ENCODE peak calls at places on chromosomes 16 and 17, in four cellular contexts. One of them, this sample, is unnamed. For H3K4me1, the result is how much of the 10 kb centered on the place peaks cover.

GRCh38 chr16:61897657-61898056 is 138.6 kb downstream of the CDH8 start:
- DNase-seq in suprapubic skin: no peak
- DNase-seq in IMR-90: no peak
- DNase-seq in body of pancreas: no peak
- DNase-seq in this sample: no peak

GRCh38 chr17:65967372-65967771 is 224.6 kb downstream of the CEP112 start:
- DNase-seq in suprapubic skin: no peak
- DNase-seq in IMR-90: no peak
- DNase-seq in body of pancreas: no peak
- DNase-seq in this sample: no peak

GRCh38 chr17:13601317-13601775 is 383 bp downstream of the HS3ST3A1 start:
- DNase-seq in suprapubic skin: no peak
- DNase-seq in IMR-90: no peak
- DNase-seq in body of pancreas: no peak
- DNase-seq in this sample: no peak

GRCh38 chr17:44733753-44734152 is 25.0 kb upstream of the ADAM11 start:
- DNase-seq in body of pancreas: no peak
- DNase-seq in suprapubic skin: no peak
- DNase-seq in IMR-90: no peak
- DNase-seq in this sample: no peak

GRCh38 chr17:57927048-57927723 is 28.0 kb downstream of the CUEDC1 start:
- DNase-seq in IMR-90: peak
- DNase-seq in suprapubic skin: no peak
- DNase-seq in body of pancreas: no peak
- DNase-seq in this sample: no peak

GRCh38 chr17:81691196-81691595 is 7.4 kb downstream of the HGS start:
- DNase-seq in body of pancreas: no peak
- DNase-seq in suprapubic skin: no peak
- DNase-seq in IMR-90: no peak
- DNase-seq in this sample: no peak

GRCh38 chr16:86549076-86549892 is 5.8 kb downstream of the MTHFSD start:
- DNase-seq in body of pancreas: no peak
- DNase-seq in IMR-90: no peak
- DNase-seq in suprapubic skin: no peak
- DNase-seq in this sample: no peak

GRCh38 chr17:46771601-46772012 is 46.9 kb downstream of the WNT3 start:
- DNase-seq in suprapubic skin: no peak
- DNase-seq in IMR-90: no peak
- DNase-seq in body of pancreas: peak
- DNase-seq in this sample: no peak

GRCh38 chr17:29197516-29198272 is 17.5 kb upstream of the MYO18A start:
- DNase-seq in IMR-90: no peak
- DNase-seq in suprapubic skin: no peak
- DNase-seq in body of pancreas: peak
- DNase-seq in this sample: no peak

GRCh38 chr16:66107661-66108060 is 258.8 kb upstream of the CDH5 start:
- DNase-seq in suprapubic skin: no peak
- DNase-seq in IMR-90: peak
- DNase-seq in body of pancreas: no peak
- DNase-seq in this sample: no peak

DNA sequence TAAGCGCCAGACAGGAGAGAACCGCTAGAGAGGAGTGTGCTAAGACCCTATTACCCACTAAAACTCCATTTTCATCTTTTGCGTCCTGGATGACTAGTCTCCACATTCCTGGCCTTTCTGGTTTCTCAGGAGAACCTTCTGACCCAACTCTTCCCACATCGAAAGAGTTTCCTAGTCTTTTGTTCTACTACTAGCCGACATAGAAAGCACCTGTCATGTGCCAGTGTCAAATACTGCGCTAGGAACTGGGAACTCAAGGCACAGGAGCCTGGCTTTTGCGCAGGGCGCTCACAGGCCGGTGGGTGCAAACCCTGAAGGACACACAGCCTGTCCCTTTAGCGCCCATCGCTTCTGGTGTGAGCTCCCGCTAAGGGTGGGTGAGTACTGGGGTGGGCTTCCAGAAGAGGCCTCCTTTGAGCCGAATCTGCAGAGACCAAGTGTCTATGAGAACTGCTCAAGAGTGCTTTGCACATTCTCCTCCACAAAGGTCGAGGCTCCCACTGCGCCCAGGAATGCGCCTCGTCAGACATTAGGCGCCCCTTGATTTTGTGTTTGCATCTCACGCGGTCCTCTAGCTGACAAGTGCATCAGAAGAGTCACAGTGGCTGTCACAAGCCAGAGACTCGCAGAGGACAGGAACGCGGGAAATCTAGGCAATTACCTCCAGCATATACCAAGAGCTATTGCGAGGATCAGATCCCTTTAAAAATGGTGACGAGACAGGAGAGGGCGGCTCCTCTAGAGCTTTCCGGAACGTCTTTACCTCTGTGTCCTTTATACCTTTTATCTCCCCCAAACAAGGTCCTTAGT is 2.0 kb upstream of the PSMB3 start:
- DNase-seq in IMR-90: peak
- DNase-seq in body of pancreas: no peak
- DNase-seq in suprapubic skin: no peak
- DNase-seq in this sample: no peak
- H3K27ac ChIP-seq in IMR-90: no peak
- H3K27ac ChIP-seq in body of pancreas: peak
- H3K27ac ChIP-seq in suprapubic skin: peak
- H3K27ac ChIP-seq in this sample: peak

GRCh38 chr16:20410153-20410723 is 904 bp downstream of the ACSM5 start:
- DNase-seq in body of pancreas: no peak
- DNase-seq in suprapubic skin: no peak
- DNase-seq in IMR-90: no peak
- DNase-seq in this sample: no peak

GRCh38 chr16:20415541-20415940 is 6.2 kb downstream of the ACSM5 start:
- DNase-seq in IMR-90: no peak
- DNase-seq in body of pancreas: no peak
- DNase-seq in suprapubic skin: no peak
- DNase-seq in this sample: no peak

GRCh38 chr16:20411055-20411454 is 1.7 kb downstream of the ACSM5 start:
- DNase-seq in IMR-90: no peak
- DNase-seq in body of pancreas: no peak
- DNase-seq in suprapubic skin: no peak
- DNase-seq in this sample: no peak

GRCh38 chr16:20404637-20405036 is at the start of gene PDILT:
- DNase-seq in suprapubic skin: no peak
- DNase-seq in IMR-90: no peak
- DNase-seq in body of pancreas: no peak
- DNase-seq in this sample: no peak

DNA sequence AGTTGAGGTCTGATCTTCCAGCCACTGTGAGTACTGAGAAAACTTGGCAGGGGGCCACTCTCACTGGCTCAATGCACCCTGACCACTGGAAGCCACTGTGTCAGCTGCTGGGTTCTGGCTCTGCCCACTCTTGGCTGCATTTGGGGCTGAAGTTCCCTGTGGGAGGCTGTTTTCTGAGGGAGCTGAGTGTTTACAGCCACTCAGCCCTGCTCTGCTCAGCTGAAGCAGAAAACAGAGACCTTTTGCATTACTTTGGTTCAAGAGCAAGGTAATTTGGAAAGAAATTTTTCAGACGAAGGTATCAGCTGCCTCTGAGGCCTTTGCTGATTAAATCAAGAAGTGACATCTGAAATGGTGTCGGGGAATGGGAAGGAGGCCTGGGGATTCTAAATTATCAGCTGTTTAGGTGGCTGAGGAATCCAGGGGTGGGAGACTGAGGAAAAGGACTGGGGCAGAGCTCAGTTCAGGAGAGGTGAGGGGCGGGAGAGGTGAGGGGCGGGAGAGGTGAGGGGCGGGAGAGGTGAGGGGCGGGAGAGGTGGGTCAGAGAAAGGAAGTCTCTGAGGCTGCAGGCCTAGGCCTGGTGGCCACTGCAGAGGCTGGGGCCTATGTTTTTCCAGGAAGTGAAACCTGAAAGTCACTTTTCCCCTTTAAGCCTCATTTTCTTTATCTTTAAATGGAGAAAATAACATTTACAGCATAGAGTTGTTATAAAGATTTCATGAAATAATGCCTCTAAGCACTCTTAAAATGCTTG is at the start of gene ACSM5:
- DNase-seq in body of pancreas: peak
- DNase-seq in IMR-90: no peak
- DNase-seq in suprapubic skin: no peak
- DNase-seq in this sample: peak
- TF ChIP-seq POLR2A in body of pancreas: no peak
- TF ChIP-seq POLR2A in IMR-90: no peak
- TF ChIP-seq POLR2A in suprapubic skin: no peak
- TF ChIP-seq POLR2A in this sample: no peak

GRCh38 chr16:19116711-19117449 is 3.1 kb downstream of the ITPRIPL2 start:
- DNase-seq in body of pancreas: no peak
- DNase-seq in suprapubic skin: no peak
- DNase-seq in IMR-90: peak
- DNase-seq in this sample: peak

GRCh38 chr16:19113577-19114358 is at the start of gene ITPRIPL2:
- DNase-seq in IMR-90: peak
- DNase-seq in suprapubic skin: peak
- DNase-seq in body of pancreas: peak
- DNase-seq in this sample: peak

GRCh38 chr16:19118938-19119431 is 5.2 kb downstream of the ITPRIPL2 start:
- DNase-seq in IMR-90: peak
- DNase-seq in suprapubic skin: no peak
- DNase-seq in body of pancreas: no peak
- DNase-seq in this sample: peak

GRCh38 chr16:19114359-19115147 is 789 bp downstream of the ITPRIPL2 start:
- DNase-seq in suprapubic skin: peak
- DNase-seq in body of pancreas: peak
- DNase-seq in IMR-90: peak
- DNase-seq in this sample: peak

DNA sequence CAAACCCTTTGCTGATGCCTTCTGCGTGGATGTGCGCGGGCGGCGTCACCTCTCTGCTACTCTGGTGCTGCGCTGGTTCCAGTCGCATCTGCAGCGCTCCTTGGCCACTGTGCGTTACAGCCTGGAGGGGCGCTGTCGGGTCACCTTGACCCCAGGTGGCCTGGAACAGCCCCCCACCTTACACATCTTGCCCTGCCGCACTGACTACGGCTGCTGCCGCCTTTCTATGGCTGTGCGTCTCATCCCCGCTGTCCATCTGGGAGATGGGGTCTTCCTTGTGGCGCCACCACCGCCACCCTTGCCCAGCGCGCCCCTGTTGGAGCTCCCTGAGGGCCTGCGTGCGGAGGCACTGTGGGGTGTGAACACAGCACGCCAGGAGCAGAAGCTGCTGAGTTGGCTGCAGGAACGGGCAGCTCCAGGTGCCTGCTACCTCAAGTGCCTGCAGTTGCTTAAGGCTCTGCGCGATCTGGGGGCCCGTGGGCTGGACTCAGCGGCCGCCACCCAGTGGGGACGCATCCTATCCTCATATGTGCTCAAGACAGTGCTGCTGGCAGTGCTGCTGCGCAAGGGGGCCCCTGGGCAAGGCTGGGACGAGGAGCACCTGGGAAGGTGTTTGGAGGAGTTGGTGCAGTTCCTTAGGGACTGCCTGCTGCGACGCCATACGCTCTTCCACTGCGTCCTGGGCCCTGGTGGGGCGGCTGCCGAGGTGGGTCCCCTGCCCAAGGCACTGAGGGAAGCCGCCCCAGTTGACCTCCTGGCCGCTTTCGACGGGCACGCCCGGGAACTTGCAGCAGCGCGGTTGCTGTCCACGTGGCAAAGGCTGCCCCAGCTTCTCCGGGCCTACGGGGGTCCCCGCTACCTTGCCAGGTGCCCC is 1.6 kb downstream of the ITPRIPL2 start:
- DNase-seq in body of pancreas: no peak
- DNase-seq in suprapubic skin: no peak
- DNase-seq in IMR-90: no peak
- DNase-seq in this sample: no peak
- H3K4me1 ChIP-seq in body of pancreas: half or more
- H3K4me1 ChIP-seq in suprapubic skin: half or more
- H3K4me1 ChIP-seq in IMR-90: under half
- H3K4me1 ChIP-seq in this sample: half or more

GRCh38 chr17:42670199-42670924 is 6.4 kb downstream of the PLEKHH3 start:
- DNase-seq in body of pancreas: no peak
- DNase-seq in IMR-90: no peak
- DNase-seq in suprapubic skin: no peak
- DNase-seq in this sample: no peak

GRCh38 chr17:42673266-42673884 is 3.4 kb downstream of the PLEKHH3 start:
- DNase-seq in body of pancreas: no peak
- DNase-seq in suprapubic skin: no peak
- DNase-seq in IMR-90: no peak
- DNase-seq in this sample: peak

GRCh38 chr17:42673885-42674754 is 2.7 kb downstream of the PLEKHH3 start:
- DNase-seq in suprapubic skin: no peak
- DNase-seq in body of pancreas: no peak
- DNase-seq in IMR-90: peak
- DNase-seq in this sample: peak

GRCh38 chr17:42670925-42671657 is 5.7 kb downstream of the PLEKHH3 start:
- DNase-seq in suprapubic skin: no peak
- DNase-seq in body of pancreas: no peak
- DNase-seq in IMR-90: no peak
- DNase-seq in this sample: no peak

GRCh38 chr17:42672038-42672437 is 4.8 kb downstream of the PLEKHH3 start:
- DNase-seq in suprapubic skin: no peak
- DNase-seq in body of pancreas: no peak
- DNase-seq in IMR-90: no peak
- DNase-seq in this sample: no peak
- H3K27ac ChIP-seq in suprapubic skin: no peak
- H3K27ac ChIP-seq in body of pancreas: no peak
- H3K27ac ChIP-seq in IMR-90: no peak
- H3K27ac ChIP-seq in this sample: no peak

GRCh38 chr16:88461291-88462269 is 8.5 kb downstream of the ZFPM1 start:
- DNase-seq in body of pancreas: peak
- DNase-seq in IMR-90: no peak
- DNase-seq in suprapubic skin: no peak
- DNase-seq in this sample: peak
- TF ChIP-seq POLR2A in body of pancreas: no peak
- TF ChIP-seq POLR2A in IMR-90: no peak
- TF ChIP-seq POLR2A in suprapubic skin: no peak
- TF ChIP-seq POLR2A in this sample: no peak

GRCh38 chr17:73232587-73233373 is 28.9 kb downstream of the CPSF4L start:
- DNase-seq in body of pancreas: peak
- DNase-seq in IMR-90: peak
- DNase-seq in suprapubic skin: peak
- DNase-seq in this sample: peak
- H3K4me1 ChIP-seq in body of pancreas: half or more
- H3K4me1 ChIP-seq in IMR-90: under half
- H3K4me1 ChIP-seq in suprapubic skin: under half
- H3K4me1 ChIP-seq in this sample: under half

DNA sequence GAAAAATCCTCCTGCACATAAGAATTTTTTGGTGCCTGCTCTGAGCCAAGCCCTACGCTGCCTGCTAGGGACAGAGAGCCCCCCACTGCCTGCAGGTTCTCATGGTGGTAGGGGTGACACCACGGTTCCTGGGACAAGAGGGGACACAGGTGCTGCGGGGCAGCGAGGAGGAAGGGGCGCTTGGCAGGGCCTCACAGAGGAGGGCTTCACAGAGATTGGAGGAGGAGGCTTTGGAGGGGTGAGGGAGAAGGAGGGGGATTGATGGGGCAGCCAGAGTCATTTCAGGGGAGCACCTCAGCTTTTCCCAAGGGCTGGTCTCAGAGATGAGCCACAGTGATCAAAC is 29.8 kb upstream of the GSG1L start:
- DNase-seq in IMR-90: no peak
- DNase-seq in suprapubic skin: no peak
- DNase-seq in body of pancreas: no peak
- DNase-seq in this sample: no peak
- H3K27ac ChIP-seq in IMR-90: no peak
- H3K27ac ChIP-seq in suprapubic skin: no peak
- H3K27ac ChIP-seq in body of pancreas: no peak
- H3K27ac ChIP-seq in this sample: no peak